ENCODE peak calls at places on chromosomes 5 and 9, in four cellular contexts. Z is IMR-90, B is H9, K is H1. P is an unnamed sample. For H3K27me3, the result is how much of the 10 kb centered on the place peaks cover.

GRCh38 chr9:74431467-74431866 is 65.7 kb upstream of the RORB start:
- DNase-seq in Z (no peak), B (no peak), K (no peak), P (peak)

GRCh38 chr5:122351416-122352157 is 39.5 kb downstream of the SNCAIP start:
- DNase-seq in Z (peak), B (no peak), K (no peak), P (peak)

GRCh38 chr9:101398930-101399640 is 434 bp downstream of the ZNF189 start:
- DNase-seq in Z (no peak), B (no peak), K (no peak), P (no peak)

GRCh38 chr9:37994639-37995347 is 74.2 kb downstream of the SHB start:
- DNase-seq in Z (peak), B (no peak), K (no peak), P (no peak)

GRCh38 chr9:84583866-84584265 is 85.7 kb upstream of the NTRK2 start:
- DNase-seq in Z (no peak), B (no peak), K (no peak), P (no peak)

GRCh38 chr5:1754531-1755220 is 45.0 kb downstream of the MRPL36 start:
- DNase-seq in Z (no peak), B (peak), K (peak), P (no peak)

GRCh38 chr9:125137200-125137599 is 6.1 kb downstream of the SCAI start:
- DNase-seq in Z (peak), B (no peak), K (no peak), P (no peak)

GRCh38 chr5:140240987-140241706 is 61.8 kb downstream of the PFDN1 start:
- DNase-seq in Z (peak), B (peak), K (peak), P (peak)

GRCh38 chr5:141753971-141754713 is 72.1 kb upstream of the ARAP3 start:
- DNase-seq in Z (peak), B (peak), K (peak), P (peak)

GRCh38 chr5:1195439-1195838 is 6.0 kb upstream of the SLC6A19 start:
- DNase-seq in Z (no peak), B (no peak), K (no peak), P (no peak)

GRCh38 chr5:55706230-55706629 is 5.9 kb downstream of the SLC38A9 start:
- DNase-seq in Z (no peak), B (no peak), K (no peak), P (no peak)

GRCh38 chr5:157342822-157343402 is 77.0 kb downstream of the CYFIP2 start:
- DNase-seq in Z (no peak), B (peak), K (peak), P (peak)

GRCh38 chr9:114339130-114339908 is 9.7 kb downstream of the ORM2 start:
- DNase-seq in Z (peak), B (peak), K (peak), P (peak)

GRCh38 chr5:120241400-120241799 is 222.7 kb upstream of the PRR16 start:
- DNase-seq in Z (no peak), B (no peak), K (no peak), P (no peak)

GRCh38 chr5:16913187-16913839 is 22.8 kb downstream of the MYO10 start:
- DNase-seq in Z (no peak), B (no peak), K (no peak), P (no peak)

GRCh38 chr5:143564417-143564816 is 160.9 kb upstream of the NR3C1 start:
- DNase-seq in Z (no peak), B (no peak), K (no peak), P (no peak)

GRCh38 chr5:53970510-53970909 is 339.9 kb downstream of the ARL15 start:
- DNase-seq in Z (peak), B (no peak), K (no peak), P (no peak)

GRCh38 chr9:21110708-21111576 is 30.7 kb downstream of the IFNW1 start:
- DNase-seq in Z (peak), B (no peak), K (no peak), P (peak)

GRCh38 chr5:157596449-157596848 is 20.9 kb upstream of the ADAM19 start:
- DNase-seq in Z (no peak), B (no peak), K (no peak), P (no peak)

GRCh38 chr5:39543335-39543734 is 118.6 kb upstream of the DAB2 start:
- DNase-seq in Z (peak), B (no peak), K (no peak), P (no peak)

GRCh38 chr9:35951736-35952135 is 6.2 kb downstream of the OR2S2 start:
- DNase-seq in Z (peak), B (no peak), K (peak), P (peak)

GRCh38 chr5:40853632-40854192 is 12.5 kb downstream of the CARD6 start:
- DNase-seq in Z (no peak), B (no peak), K (no peak), P (no peak)

GRCh38 chr5:122030251-122030650 is 47.8 kb downstream of the LOX start:
- DNase-seq in Z (no peak), B (no peak), K (no peak), P (peak)

GRCh38 chr5:95554647-95555548 is at the start of the genes ARSK and SKIC3:
- DNase-seq in Z (peak), B (peak), K (peak), P (peak)

GRCh38 chr5:133963493-133964128 is 4.8 kb downstream of the C5orf15 start:
- DNase-seq in Z (no peak), B (no peak), K (peak), P (no peak)

GRCh38 chr5:154446183-154447073 is 631 bp downstream of the SAP30L start:
- DNase-seq in Z (peak), B (peak), K (peak), P (peak)

GRCh38 chr9:134689320-134690181 is 47.9 kb downstream of the COL5A1 start:
- DNase-seq in Z (peak), B (peak), K (peak), P (peak)

GRCh38 chr9:129998491-129999122 is 44.4 kb downstream of the FNBP1 start:
- DNase-seq in Z (no peak), B (no peak), K (no peak), P (no peak)

GRCh38 chr5:88677943-88678779 is 204.8 kb downstream of the MEF2C start:
- DNase-seq in Z (no peak), B (peak), K (no peak), P (no peak)
- H3K27me3 ChIP-seq in Z (half or more), B (half or more), K (half or more), P (half or more)

GRCh38 chr9:137369911-137370630 is 52.9 kb downstream of the EXD3 start:
- DNase-seq in Z (no peak), B (no peak), K (peak), P (no peak)

GRCh38 chr9:137366891-137367381 is 56.0 kb downstream of the EXD3 start:
- DNase-seq in Z (no peak), B (peak), K (no peak), P (no peak)

GRCh38 chr9:137367506-137368430 is 55.2 kb downstream of the EXD3 start:
- DNase-seq in Z (no peak), B (peak), K (no peak), P (no peak)

GRCh38 chr9:137369111-137369787 is 53.7 kb downstream of the EXD3 start:
- DNase-seq in Z (no peak), B (peak), K (peak), P (no peak)

GRCh38 chr9:137368431-137369110 is 54.4 kb downstream of the EXD3 start:
- DNase-seq in Z (no peak), B (peak), K (peak), P (no peak)
- H3K56ac ChIP-seq in Z (no peak), B (no peak), K (no peak), P (no peak)

GRCh38 chr5:161096591-161096990 is 244.6 kb upstream of the ATP10B start:
- DNase-seq in Z (no peak), B (no peak), K (no peak), P (no peak)
- H3K27me3 ChIP-seq in Z (under half), B (under half), K (under half), P (under half)

GRCh38 chr5:90613918-90614504 is 55.4 kb downstream of the ADGRV1 start:
- DNase-seq in Z (no peak), B (no peak), K (no peak), P (no peak)
- H3K56ac ChIP-seq in Z (no peak), B (no peak), K (no peak), P (no peak)

DNA sequence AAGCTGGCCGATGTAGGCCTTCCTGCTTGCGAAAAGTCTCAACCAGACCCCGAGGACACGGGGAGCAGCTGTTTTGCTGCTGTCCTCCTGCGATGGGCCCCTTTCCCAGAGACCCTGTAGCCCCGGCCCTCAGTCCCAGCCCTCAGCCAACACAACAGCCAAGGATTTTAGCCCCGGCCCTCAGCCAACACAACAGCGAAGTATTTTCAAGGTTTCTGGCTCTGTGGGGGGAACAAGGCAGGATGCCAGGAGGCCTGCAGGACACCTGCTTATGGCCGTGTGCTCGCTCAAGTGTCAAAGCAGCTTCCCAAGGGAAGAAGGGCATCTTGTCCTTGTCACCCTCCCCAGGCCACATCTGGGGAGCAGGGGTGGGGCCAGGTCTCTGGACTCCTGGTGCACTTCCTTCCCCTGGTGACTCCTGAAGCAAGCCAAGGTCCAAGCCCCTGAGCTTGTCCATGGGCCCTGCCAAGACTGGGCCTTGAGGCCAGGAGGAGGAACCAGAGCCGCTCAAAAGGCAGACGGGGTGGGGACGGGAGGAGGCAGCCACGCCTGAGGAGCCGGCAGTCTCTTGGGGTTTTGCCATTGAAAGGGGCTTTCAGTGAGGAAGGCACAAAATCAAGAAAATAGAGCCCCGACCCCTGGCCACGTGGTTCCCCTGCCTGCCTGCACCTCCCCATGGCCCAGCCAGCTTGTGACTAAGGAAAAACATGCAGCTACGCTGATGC is 10.7 kb downstream of the KCNT1 start:
- DNase-seq in Z (no peak), B (no peak), K (no peak), P (no peak)
- H3K27me3 ChIP-seq in Z (under half), B (under half), K (under half), P (under half)

GRCh38 chr9:133430244-133430643 is 8.1 kb downstream of the ADAMTS13 start:
- DNase-seq in Z (no peak), B (no peak), K (no peak), P (no peak)

GRCh38 chr9:133429641-133430161 is 7.5 kb downstream of the ADAMTS13 start:
- DNase-seq in Z (peak), B (peak), K (peak), P (peak)

GRCh38 chr9:133429216-133429613 is 7.0 kb downstream of the ADAMTS13 start:
- DNase-seq in Z (no peak), B (peak), K (peak), P (peak)

GRCh38 chr9:133436706-133437105 is 14.5 kb downstream of the ADAMTS13 start:
- DNase-seq in Z (no peak), B (no peak), K (no peak), P (no peak)

DNA sequence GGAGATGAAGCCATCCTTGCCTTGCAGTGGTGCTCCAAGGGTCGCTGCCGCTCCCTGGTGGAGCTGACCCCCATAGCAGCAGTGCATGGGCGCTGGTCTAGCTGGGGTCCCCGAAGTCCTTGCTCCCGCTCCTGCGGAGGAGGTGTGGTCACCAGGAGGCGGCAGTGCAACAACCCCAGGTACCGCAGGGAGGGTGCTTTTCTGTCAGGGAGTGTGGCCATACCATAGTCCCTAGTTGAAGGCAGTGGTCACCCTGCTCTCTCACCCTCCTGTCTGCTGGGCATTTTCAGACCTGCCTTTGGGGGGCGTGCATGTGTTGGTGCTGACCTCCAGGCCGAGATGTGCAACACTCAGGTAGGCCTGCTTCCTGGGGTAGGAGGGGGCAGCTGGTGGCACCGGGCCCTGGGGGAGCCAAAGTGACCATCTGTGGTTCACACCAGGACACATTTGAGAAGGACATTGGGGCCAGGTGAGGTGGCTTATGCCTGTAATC is 11.2 kb downstream of the ADAMTS13 start:
- DNase-seq in Z (no peak), B (no peak), K (no peak), P (no peak)
- H3K56ac ChIP-seq in Z (no peak), B (no peak), K (no peak), P (no peak)

GRCh38 chr5:111201705-111202104 is 22.5 kb upstream of the CAMK4 start:
- DNase-seq in Z (no peak), B (no peak), K (no peak), P (no peak)
- H3K27me3 ChIP-seq in Z (under half), B (under half), K (under half), P (under half)

P was measured in mesendoderm.